ENCODE peak calls at places on chromosomes 6 and 20, in ten cellular contexts. One of them, this sample, is unnamed.

GRCh38 chr6:158002249-158002950 is 20.7 kb downstream of the SYNJ2 start:
- DNase-seq in mucosa of descending colon: peak; percentile 82
- DNase-seq in fibroblast of lung: no peak
- DNase-seq in lower lobe of right lung: peak; percentile 40
- DNase-seq in endothelial cell of umbilical vein: no peak
- DNase-seq in tibial artery: no peak
- DNase-seq in Peyer's patch: no peak
- DNase-seq in heart left ventricle: no peak
- DNase-seq in thyroid gland: peak; percentile 48
- DNase-seq in left ventricle myocardium inferior: peak; percentile 9
- DNase-seq in this sample: no peak

GRCh38 chr20:33007376-33008335 is at the start of gene BPIFB2:
- DNase-seq in heart left ventricle: no peak
- DNase-seq in lower lobe of right lung: no peak
- DNase-seq in endothelial cell of umbilical vein: no peak
- DNase-seq in Peyer's patch: peak; percentile 27
- DNase-seq in left ventricle myocardium inferior: no peak
- DNase-seq in tibial artery: no peak
- DNase-seq in thyroid gland: no peak
- DNase-seq in mucosa of descending colon: no peak
- DNase-seq in fibroblast of lung: no peak
- DNase-seq in this sample: no peak

GRCh38 chr6:70391513-70391912 is 21.8 kb upstream of the FAM135A start:
- DNase-seq in tibial artery: no peak
- DNase-seq in left ventricle myocardium inferior: no peak
- DNase-seq in lower lobe of right lung: no peak
- DNase-seq in thyroid gland: no peak
- DNase-seq in endothelial cell of umbilical vein: no peak
- DNase-seq in mucosa of descending colon: no peak
- DNase-seq in heart left ventricle: no peak
- DNase-seq in fibroblast of lung: no peak
- DNase-seq in Peyer's patch: no peak
- DNase-seq in this sample: no peak

GRCh38 chr6:21395121-21395520 is 198.4 kb upstream of the SOX4 start:
- DNase-seq in heart left ventricle: no peak
- DNase-seq in thyroid gland: no peak
- DNase-seq in Peyer's patch: no peak
- DNase-seq in left ventricle myocardium inferior: no peak
- DNase-seq in endothelial cell of umbilical vein: no peak
- DNase-seq in mucosa of descending colon: no peak
- DNase-seq in lower lobe of right lung: no peak
- DNase-seq in tibial artery: no peak
- DNase-seq in fibroblast of lung: no peak
- DNase-seq in this sample: no peak

GRCh38 chr6:29850011-29850553 is 22.5 kb downstream of the HLA-G start:
- DNase-seq in endothelial cell of umbilical vein: no peak
- DNase-seq in tibial artery: peak; percentile 30
- DNase-seq in thyroid gland: peak; percentile 17
- DNase-seq in heart left ventricle: no peak
- DNase-seq in mucosa of descending colon: no peak
- DNase-seq in Peyer's patch: peak; percentile 65
- DNase-seq in fibroblast of lung: peak; percentile 8
- DNase-seq in lower lobe of right lung: no peak
- DNase-seq in left ventricle myocardium inferior: no peak
- DNase-seq in this sample: no peak

GRCh38 chr6:40315055-40315454 is 272.1 kb downstream of the LRFN2 start:
- DNase-seq in mucosa of descending colon: no peak
- DNase-seq in thyroid gland: no peak
- DNase-seq in fibroblast of lung: no peak
- DNase-seq in left ventricle myocardium inferior: no peak
- DNase-seq in endothelial cell of umbilical vein: no peak
- DNase-seq in heart left ventricle: no peak
- DNase-seq in tibial artery: no peak
- DNase-seq in Peyer's patch: no peak
- DNase-seq in lower lobe of right lung: no peak
- DNase-seq in this sample: no peak

GRCh38 chr6:147117009-147117408 is 87.2 kb upstream of the STXBP5 start:
- DNase-seq in thyroid gland: no peak
- DNase-seq in endothelial cell of umbilical vein: no peak
- DNase-seq in mucosa of descending colon: no peak
- DNase-seq in left ventricle myocardium inferior: no peak
- DNase-seq in Peyer's patch: no peak
- DNase-seq in fibroblast of lung: no peak
- DNase-seq in lower lobe of right lung: no peak
- DNase-seq in heart left ventricle: no peak
- DNase-seq in tibial artery: no peak
- DNase-seq in this sample: no peak

GRCh38 chr20:58623579-58624473 is 27.3 kb upstream of the STX16 start:
- DNase-seq in endothelial cell of umbilical vein: peak; percentile 93
- DNase-seq in mucosa of descending colon: no peak
- DNase-seq in lower lobe of right lung: no peak
- DNase-seq in Peyer's patch: peak; percentile 39
- DNase-seq in thyroid gland: no peak
- DNase-seq in fibroblast of lung: peak; percentile 90
- DNase-seq in heart left ventricle: peak; percentile 63
- DNase-seq in tibial artery: peak; percentile 38
- DNase-seq in left ventricle myocardium inferior: peak; percentile 40
- DNase-seq in this sample: no peak

GRCh38 chr6:39357998-39358686 is 35.6 kb upstream of the KCNK16 start:
- DNase-seq in endothelial cell of umbilical vein: peak; percentile 54
- DNase-seq in thyroid gland: peak; percentile 67
- DNase-seq in mucosa of descending colon: peak; percentile 65
- DNase-seq in tibial artery: no peak
- DNase-seq in lower lobe of right lung: no peak
- DNase-seq in Peyer's patch: no peak
- DNase-seq in heart left ventricle: peak; percentile 59
- DNase-seq in fibroblast of lung: peak; percentile 82
- DNase-seq in left ventricle myocardium inferior: no peak
- DNase-seq in this sample: no peak

GRCh38 chr20:15236812-15237211 is 899.4 kb upstream of the FLRT3 start:
- DNase-seq in mucosa of descending colon: peak; percentile 53
- DNase-seq in endothelial cell of umbilical vein: peak; percentile 69
- DNase-seq in tibial artery: no peak
- DNase-seq in left ventricle myocardium inferior: no peak
- DNase-seq in fibroblast of lung: peak; percentile 33
- DNase-seq in lower lobe of right lung: no peak
- DNase-seq in thyroid gland: peak; percentile 37
- DNase-seq in Peyer's patch: no peak
- DNase-seq in heart left ventricle: no peak
- DNase-seq in this sample: no peak

GRCh38 chr20:59333928-59334327 is 33.5 kb downstream of the EDN3 start:
- DNase-seq in thyroid gland: no peak
- DNase-seq in mucosa of descending colon: peak; percentile 86
- DNase-seq in Peyer's patch: peak; percentile 76
- DNase-seq in tibial artery: no peak
- DNase-seq in fibroblast of lung: no peak
- DNase-seq in heart left ventricle: no peak
- DNase-seq in left ventricle myocardium inferior: no peak
- DNase-seq in lower lobe of right lung: no peak
- DNase-seq in endothelial cell of umbilical vein: no peak
- DNase-seq in this sample: no peak

GRCh38 chr6:138544521-138544920 is 45.2 kb upstream of the NHSL1 start:
- DNase-seq in fibroblast of lung: no peak
- DNase-seq in endothelial cell of umbilical vein: peak; percentile 30
- DNase-seq in mucosa of descending colon: no peak
- DNase-seq in tibial artery: no peak
- DNase-seq in left ventricle myocardium inferior: no peak
- DNase-seq in thyroid gland: no peak
- DNase-seq in lower lobe of right lung: no peak
- DNase-seq in heart left ventricle: no peak
- DNase-seq in Peyer's patch: no peak
- DNase-seq in this sample: no peak

GRCh38 chr6:73121421-73121993 is 103.8 kb downstream of the KHDC1L start:
- DNase-seq in fibroblast of lung: peak; percentile 47
- DNase-seq in lower lobe of right lung: no peak
- DNase-seq in endothelial cell of umbilical vein: peak; percentile 6
- DNase-seq in left ventricle myocardium inferior: no peak
- DNase-seq in Peyer's patch: no peak
- DNase-seq in heart left ventricle: no peak
- DNase-seq in thyroid gland: no peak
- DNase-seq in mucosa of descending colon: no peak
- DNase-seq in tibial artery: no peak
- DNase-seq in this sample: no peak

GRCh38 chr20:51440589-51440988 is 101.9 kb downstream of the NFATC2 start:
- DNase-seq in fibroblast of lung: no peak
- DNase-seq in left ventricle myocardium inferior: no peak
- DNase-seq in thyroid gland: no peak
- DNase-seq in lower lobe of right lung: no peak
- DNase-seq in mucosa of descending colon: peak; percentile 30
- DNase-seq in heart left ventricle: no peak
- DNase-seq in endothelial cell of umbilical vein: no peak
- DNase-seq in Peyer's patch: no peak
- DNase-seq in tibial artery: no peak
- DNase-seq in this sample: no peak

GRCh38 chr6:154302111-154302752 is 54.4 kb downstream of the IPCEF1 start:
- DNase-seq in endothelial cell of umbilical vein: no peak
- DNase-seq in left ventricle myocardium inferior: no peak
- DNase-seq in Peyer's patch: no peak
- DNase-seq in mucosa of descending colon: peak; percentile 40
- DNase-seq in thyroid gland: no peak
- DNase-seq in tibial artery: no peak
- DNase-seq in lower lobe of right lung: no peak
- DNase-seq in fibroblast of lung: peak; percentile 92
- DNase-seq in heart left ventricle: no peak
- DNase-seq in this sample: no peak

GRCh38 chr20:32007787-32008616 is 2.2 kb upstream of the CCM2L start:
- DNase-seq in left ventricle myocardium inferior: peak; percentile 58
- DNase-seq in Peyer's patch: no peak
- DNase-seq in endothelial cell of umbilical vein: peak; percentile 80
- DNase-seq in tibial artery: peak; percentile 31
- DNase-seq in mucosa of descending colon: peak; percentile 10
- DNase-seq in heart left ventricle: peak; percentile 77
- DNase-seq in fibroblast of lung: no peak
- DNase-seq in thyroid gland: peak; percentile 13
- DNase-seq in lower lobe of right lung: peak; percentile 53
- DNase-seq in this sample: peak; percentile 68

GRCh38 chr6:24520929-24521546 is 26.3 kb downstream of the ALDH5A1 start:
- DNase-seq in lower lobe of right lung: peak; percentile 69
- DNase-seq in left ventricle myocardium inferior: peak; percentile 40
- DNase-seq in endothelial cell of umbilical vein: peak; percentile 28
- DNase-seq in thyroid gland: peak; percentile 30
- DNase-seq in fibroblast of lung: peak; percentile 18
- DNase-seq in mucosa of descending colon: peak; percentile 69
- DNase-seq in heart left ventricle: peak; percentile 55
- DNase-seq in tibial artery: peak; percentile 39
- DNase-seq in Peyer's patch: peak; percentile 61
- DNase-seq in this sample: no peak

GRCh38 chr6:157086632-157087031 is 236.7 kb downstream of the TMEM242 start:
- DNase-seq in mucosa of descending colon: no peak
- DNase-seq in tibial artery: no peak
- DNase-seq in thyroid gland: no peak
- DNase-seq in fibroblast of lung: no peak
- DNase-seq in Peyer's patch: no peak
- DNase-seq in lower lobe of right lung: no peak
- DNase-seq in endothelial cell of umbilical vein: no peak
- DNase-seq in left ventricle myocardium inferior: no peak
- DNase-seq in heart left ventricle: no peak
- DNase-seq in this sample: no peak

GRCh38 chr20:43955244-43956191 is 40.9 kb downstream of the TOX2 start:
- DNase-seq in thyroid gland: no peak
- DNase-seq in tibial artery: peak; percentile 35
- DNase-seq in mucosa of descending colon: no peak
- DNase-seq in Peyer's patch: peak; percentile 45
- DNase-seq in lower lobe of right lung: no peak
- DNase-seq in fibroblast of lung: peak; percentile 94
- DNase-seq in heart left ventricle: no peak
- DNase-seq in endothelial cell of umbilical vein: peak; percentile 92
- DNase-seq in left ventricle myocardium inferior: no peak
- DNase-seq in this sample: no peak

GRCh38 chr6:36979343-36979742 is 6.7 kb downstream of the MTCH1 start:
- DNase-seq in endothelial cell of umbilical vein: peak; percentile 47
- DNase-seq in heart left ventricle: peak; percentile 78
- DNase-seq in thyroid gland: peak; percentile 65
- DNase-seq in tibial artery: peak; percentile 52
- DNase-seq in Peyer's patch: no peak
- DNase-seq in left ventricle myocardium inferior: no peak
- DNase-seq in mucosa of descending colon: peak; percentile 23
- DNase-seq in lower lobe of right lung: no peak
- DNase-seq in fibroblast of lung: peak; percentile 58
- DNase-seq in this sample: no peak
- TF ChIP-seq CTCF in endothelial cell of umbilical vein: peak; percentile 53
- TF ChIP-seq CTCF in heart left ventricle: peak; percentile 35
- TF ChIP-seq CTCF in thyroid gland: peak; percentile 73
- TF ChIP-seq CTCF in tibial artery: peak; percentile 54
- TF ChIP-seq CTCF in Peyer's patch: no peak
- TF ChIP-seq CTCF in left ventricle myocardium inferior: peak; percentile 68
- TF ChIP-seq CTCF in mucosa of descending colon: no peak
- TF ChIP-seq CTCF in lower lobe of right lung: peak; percentile 49
- TF ChIP-seq CTCF in fibroblast of lung: peak; percentile 74
- TF ChIP-seq CTCF in this sample: peak; percentile 63

DNA sequence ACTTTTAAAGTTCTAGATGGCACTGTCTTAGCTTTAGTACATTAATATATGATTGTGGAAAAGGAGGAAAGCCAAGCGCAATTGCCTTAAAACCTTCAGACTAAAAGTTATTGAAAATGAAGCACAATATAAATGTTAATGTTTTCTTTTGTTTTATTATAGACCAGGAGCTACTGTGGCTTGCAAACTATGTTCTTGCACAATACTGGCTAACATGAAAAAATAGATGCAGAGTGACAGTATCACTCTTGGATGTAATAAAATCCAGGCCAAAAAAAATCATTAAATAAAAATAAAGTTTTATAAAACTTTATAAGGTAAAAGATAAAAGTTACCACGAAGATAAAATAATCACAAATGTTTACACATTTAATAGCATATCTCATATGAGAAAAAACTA is 18.3 kb upstream of the PLN start:
- DNase-seq in heart left ventricle: no peak
- DNase-seq in thyroid gland: no peak
- DNase-seq in fibroblast of lung: no peak
- DNase-seq in Peyer's patch: no peak
- DNase-seq in mucosa of descending colon: no peak
- DNase-seq in tibial artery: no peak
- DNase-seq in left ventricle myocardium inferior: no peak
- DNase-seq in lower lobe of right lung: no peak
- DNase-seq in endothelial cell of umbilical vein: no peak
- DNase-seq in this sample: no peak
- H3K4me3 ChIP-seq in heart left ventricle: no peak overlapping the region
- H3K4me3 ChIP-seq in thyroid gland: no peak overlapping the region
- H3K4me3 ChIP-seq in fibroblast of lung: no peak overlapping the region
- H3K4me3 ChIP-seq in Peyer's patch: no peak overlapping the region
- H3K4me3 ChIP-seq in mucosa of descending colon: no peak overlapping the region
- H3K4me3 ChIP-seq in tibial artery: no peak overlapping the region
- H3K4me3 ChIP-seq in left ventricle myocardium inferior: no peak overlapping the region
- H3K4me3 ChIP-seq in lower lobe of right lung: no peak overlapping the region
- H3K4me3 ChIP-seq in endothelial cell of umbilical vein: no peak overlapping the region
- H3K4me3 ChIP-seq in this sample: no peak overlapping the region

GRCh38 chr6:166342293-166343156 is at the start of gene SFT2D1:
- DNase-seq in Peyer's patch: peak; percentile 89
- DNase-seq in lower lobe of right lung: peak; percentile 94
- DNase-seq in tibial artery: peak; percentile 83
- DNase-seq in thyroid gland: peak; percentile 82
- DNase-seq in left ventricle myocardium inferior: peak; percentile 89
- DNase-seq in mucosa of descending colon: peak; percentile 91
- DNase-seq in fibroblast of lung: peak; percentile 77
- DNase-seq in endothelial cell of umbilical vein: peak; percentile 89
- DNase-seq in heart left ventricle: peak; percentile 93
- DNase-seq in this sample: peak; percentile 60
- H3K4me1 ChIP-seq in Peyer's patch: peaks cover 25% of the 10 kb centered on the region
- H3K4me1 ChIP-seq in lower lobe of right lung: peaks cover 26% of the 10 kb centered on the region
- H3K4me1 ChIP-seq in tibial artery: peaks cover 39% of the 10 kb centered on the region
- H3K4me1 ChIP-seq in thyroid gland: peaks cover 18% of the 10 kb centered on the region
- H3K4me1 ChIP-seq in left ventricle myocardium inferior: peaks cover 57% of the 10 kb centered on the region
- H3K4me1 ChIP-seq in mucosa of descending colon: peaks cover 30% of the 10 kb centered on the region
- H3K4me1 ChIP-seq in fibroblast of lung: peaks cover 2% of the 10 kb centered on the region
- H3K4me1 ChIP-seq in endothelial cell of umbilical vein: peaks cover 13% of the 10 kb centered on the region
- H3K4me1 ChIP-seq in heart left ventricle: peaks cover 22% of the 10 kb centered on the region
- H3K4me1 ChIP-seq in this sample: peaks cover 12% of the 10 kb centered on the region

GRCh38 chr20:62312662-62312977 is 9.8 kb downstream of the ADRM1 start:
- DNase-seq in lower lobe of right lung: no peak
- DNase-seq in fibroblast of lung: no peak
- DNase-seq in left ventricle myocardium inferior: no peak
- DNase-seq in tibial artery: no peak
- DNase-seq in mucosa of descending colon: no peak
- DNase-seq in thyroid gland: no peak
- DNase-seq in heart left ventricle: no peak
- DNase-seq in endothelial cell of umbilical vein: no peak
- DNase-seq in Peyer's patch: no peak
- DNase-seq in this sample: no peak
- TF ChIP-seq CTCF in lower lobe of right lung: no peak
- TF ChIP-seq CTCF in fibroblast of lung: no peak
- TF ChIP-seq CTCF in left ventricle myocardium inferior: no peak
- TF ChIP-seq CTCF in tibial artery: no peak
- TF ChIP-seq CTCF in mucosa of descending colon: no peak
- TF ChIP-seq CTCF in thyroid gland: no peak
- TF ChIP-seq CTCF in heart left ventricle: no peak
- TF ChIP-seq CTCF in endothelial cell of umbilical vein: no peak
- TF ChIP-seq CTCF in Peyer's patch: no peak
- TF ChIP-seq CTCF in this sample: no peak

This sample was measured in ascending aorta.